ENCODE peak calls at places on chromosomes 7 and 10, in nine cellular contexts. H, D, Z, B, E, Q, C, M and O are unnamed samples.

GRCh38 chr10:4652111-4653010 is 173.6 kb upstream of the AKR1E2 start:
- DNase-seq in Q (no peak), B (no peak), C (no peak), H (no peak), M (no peak), D (no peak), E (no peak), Z (no peak), O (no peak)

GRCh38 chr10:70575486-70575873 is 27.1 kb downstream of the PRF1 start:
- DNase-seq in H (no peak), Q (no peak), Z (no peak), B (no peak), D (no peak), C (no peak), M (no peak), E (no peak), O (no peak)

GRCh38 chr7:86574006-86574405 is 69.7 kb upstream of the GRM3 start:
- DNase-seq in H (no peak), D (no peak), E (no peak), Q (no peak), B (peak), C (peak), Z (no peak), M (no peak), O (no peak)

GRCh38 chr7:141053626-141054025 is 20.2 kb upstream of the TMEM178B start:
- DNase-seq in E (no peak), H (no peak), C (no peak), Z (no peak), D (no peak), B (no peak), M (no peak), Q (peak), O (no peak)

GRCh38 chr7:135210818-135211178 is 528 bp downstream of the WDR91 start:
- DNase-seq in H (no peak), C (no peak), M (peak), Z (no peak), D (peak), E (no peak), Q (no peak), B (no peak), O (no peak)

GRCh38 chr7:17298840-17299476 is 506 bp downstream of the AHR start:
- DNase-seq in M (no peak), D (peak), B (peak), E (peak), C (peak), H (peak), Q (peak), Z (no peak), O (peak)

GRCh38 chr7:69187824-69188335 is 410.4 kb upstream of the AUTS2 start:
- DNase-seq in M (no peak), H (no peak), B (no peak), Z (no peak), E (no peak), D (peak), Q (no peak), C (no peak), O (no peak)

GRCh38 chr10:18658301-18658991 is 785 bp upstream of the ARL5B start:
- DNase-seq in C (no peak), E (peak), B (peak), M (no peak), Z (peak), D (peak), Q (no peak), H (peak), O (no peak)

GRCh38 chr7:2120251-2120660 is 112.5 kb downstream of the MAD1L1 start:
- DNase-seq in B (no peak), C (no peak), E (no peak), Z (no peak), M (no peak), Q (peak), H (no peak), D (peak), O (no peak)

GRCh38 chr10:92829042-92829785 is 19.1 kb upstream of the EXOC6 start:
- DNase-seq in B (no peak), H (no peak), E (no peak), D (no peak), C (peak), Z (no peak), M (no peak), Q (no peak), O (no peak)

GRCh38 chr10:71390435-71390820 is 6.3 kb upstream of the CDH23 start:
- DNase-seq in C (peak), M (no peak), H (no peak), Z (no peak), B (peak), D (no peak), Q (no peak), E (no peak), O (peak)

GRCh38 chr10:31152421-31153133 is 120.9 kb upstream of the ZNF438 start:
- DNase-seq in B (no peak), Q (no peak), D (no peak), M (no peak), E (no peak), H (no peak), Z (no peak), C (no peak), O (no peak)

GRCh38 chr10:100847440-100847839 is 65.3 kb upstream of the SLF2 start:
- DNase-seq in C (no peak), D (no peak), Z (no peak), Q (no peak), E (no peak), M (peak), H (no peak), B (no peak), O (no peak)

GRCh38 chr10:128058106-128058745 is 68.0 kb downstream of the MKI67 start:
- DNase-seq in Z (no peak), D (no peak), B (peak), E (no peak), H (no peak), Q (no peak), M (no peak), C (no peak), O (no peak)

GRCh38 chr7:104972510-104972909 is 41.5 kb upstream of the KMT2E start:
- DNase-seq in Q (no peak), Z (no peak), D (no peak), H (no peak), B (no peak), M (peak), E (no peak), C (no peak), O (no peak)

GRCh38 chr10:48194830-48195229 is 79.7 kb downstream of the FRMPD2 start:
- DNase-seq in B (peak), Q (no peak), H (peak), E (no peak), M (no peak), D (no peak), Z (no peak), C (no peak), O (no peak)

GRCh38 chr10:68132391-68132790 is 23.1 kb downstream of the MYPN start:
- DNase-seq in D (no peak), C (no peak), B (no peak), Z (no peak), E (no peak), H (no peak), Q (no peak), M (no peak), O (no peak)

GRCh38 chr7:30171753-30172447 is 37.1 kb downstream of the MTURN start:
- DNase-seq in D (no peak), E (no peak), Q (no peak), H (no peak), C (no peak), Z (no peak), B (no peak), M (peak), O (no peak)

GRCh38 chr7:30170460-30171197 is 35.8 kb downstream of the MTURN start:
- DNase-seq in E (no peak), M (no peak), Z (no peak), H (no peak), Q (no peak), C (no peak), B (no peak), D (no peak), O (no peak)

GRCh38 chr7:30175171-30175570 is 40.4 kb downstream of the MTURN start:
- DNase-seq in H (no peak), M (no peak), D (peak), B (no peak), C (no peak), E (no peak), Z (no peak), Q (no peak), O (no peak)

GRCh38 chr7:30172451-30172850 is 37.7 kb downstream of the MTURN start:
- DNase-seq in Z (no peak), E (no peak), B (no peak), Q (no peak), M (no peak), H (no peak), D (no peak), C (no peak), O (no peak)

DNA sequence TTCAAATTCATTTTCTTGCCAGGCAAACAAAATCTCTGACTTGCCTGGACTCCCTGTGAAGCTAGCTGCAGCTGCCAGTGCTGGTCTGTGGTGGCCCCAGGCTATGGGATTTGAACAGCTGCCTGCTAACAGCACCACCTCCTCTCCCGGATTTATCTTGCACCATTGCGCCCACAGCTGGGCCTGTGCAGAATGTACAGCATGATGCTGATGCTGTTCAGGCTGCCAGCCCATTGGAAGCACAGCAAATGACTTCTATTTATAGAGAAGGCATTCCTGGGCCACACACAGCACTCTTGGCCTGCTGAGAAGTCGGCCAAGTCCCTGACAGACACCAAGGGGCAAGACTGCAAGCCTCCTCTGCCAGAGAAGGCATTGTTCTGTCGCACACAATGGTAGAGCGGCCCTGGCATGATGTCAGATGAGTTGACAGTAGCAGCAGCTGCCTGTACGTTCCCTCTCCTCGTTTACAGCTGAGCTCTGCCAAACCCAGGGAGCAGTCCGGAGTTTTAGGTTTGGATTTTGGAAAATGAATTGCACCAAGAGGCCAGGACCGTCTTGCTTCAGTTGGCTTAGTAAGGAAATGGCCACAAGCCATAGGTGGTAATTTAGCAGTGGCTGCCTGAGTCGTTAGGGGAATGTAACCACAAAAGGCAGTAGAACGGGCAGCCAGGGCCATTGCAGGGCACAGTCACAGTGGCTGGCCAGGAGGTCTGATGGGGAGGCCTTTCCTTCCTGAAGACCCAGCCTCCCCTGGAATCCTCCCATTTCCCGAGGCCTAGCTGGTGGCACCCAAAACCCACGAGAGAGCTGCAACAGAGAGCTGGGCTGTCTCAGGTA is 38.5 kb downstream of the MTURN start:
- DNase-seq in D (peak), H (peak), Z (peak), Q (no peak), B (no peak), C (peak), M (peak), E (peak), O (peak)
- TF ChIP-seq CTCF in D (peak), H (no peak), Z (peak), Q (no peak), B (no peak), C (no peak), M (peak), E (no peak), O (peak)

GRCh38 chr7:128032605-128033235 is 1.5 kb upstream of the LRRC4 start:
- DNase-seq in M (no peak), Z (no peak), B (no peak), C (peak), Q (no peak), H (no peak), D (peak), E (peak), O (peak)
- H3K4me3 ChIP-seq in M (peak), Z (no peak), B (peak), C (no peak), Q (no peak), H (peak), D (peak), E (peak), O (peak)

DNA sequence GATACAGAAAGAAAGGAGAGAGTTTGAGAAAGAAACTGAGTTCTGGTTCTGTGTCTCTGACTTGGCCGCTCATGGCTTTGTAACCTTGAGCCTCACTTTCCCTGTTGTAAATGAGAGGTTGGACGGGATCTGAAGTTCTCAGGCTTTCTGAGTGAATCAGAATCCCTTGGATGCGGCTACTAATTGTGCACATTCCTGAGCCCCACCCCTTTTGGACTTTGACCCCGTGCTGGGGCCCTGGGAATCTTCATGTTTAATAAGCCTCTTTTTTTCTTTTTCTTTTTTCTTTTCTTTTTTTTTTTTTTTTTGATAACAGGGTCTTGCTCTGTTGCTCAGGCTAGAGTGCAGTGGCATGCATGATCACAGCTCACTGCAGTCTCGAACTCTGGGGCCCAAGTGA is 26.9 kb downstream of the SLC25A28 start:
- DNase-seq in Q (no peak), C (no peak), B (peak), Z (no peak), E (no peak), D (no peak), M (no peak), H (peak), O (no peak)
- H3K27ac ChIP-seq in Q (no peak), C (no peak), B (no peak), Z (no peak), E (no peak), D (no peak), M (no peak), H (peak), O (no peak)

GRCh38 chr7:73887762-73888161 is 26.8 kb downstream of the TMEM270 start:
- DNase-seq in Z (no peak), E (no peak), M (no peak), H (no peak), D (no peak), Q (no peak), B (no peak), C (no peak), O (no peak)

GRCh38 chr7:73890541-73891147 is 29.7 kb downstream of the TMEM270 start:
- DNase-seq in D (peak), Z (no peak), E (no peak), B (no peak), Q (no peak), C (no peak), M (no peak), H (no peak), O (no peak)

GRCh38 chr7:73892003-73892975 is 31.3 kb downstream of the TMEM270 start:
- DNase-seq in M (peak), Q (no peak), C (no peak), Z (no peak), E (no peak), B (no peak), D (peak), H (no peak), O (no peak)

GRCh38 chr7:73893342-73894101 is 32.6 kb downstream of the TMEM270 start:
- DNase-seq in B (no peak), E (peak), H (no peak), M (no peak), Z (no peak), Q (no peak), D (no peak), C (no peak), O (no peak)

GRCh38 chr7:73891178-73891885 is 30.4 kb downstream of the TMEM270 start:
- DNase-seq in C (no peak), D (no peak), M (no peak), B (no peak), H (no peak), E (no peak), Q (no peak), Z (no peak), O (no peak)
- TF ChIP-seq CTCF in C (peak), D (peak), M (peak), B (no peak), H (no peak), E (no peak), Q (no peak), Z (no peak), O (no peak)

DNA sequence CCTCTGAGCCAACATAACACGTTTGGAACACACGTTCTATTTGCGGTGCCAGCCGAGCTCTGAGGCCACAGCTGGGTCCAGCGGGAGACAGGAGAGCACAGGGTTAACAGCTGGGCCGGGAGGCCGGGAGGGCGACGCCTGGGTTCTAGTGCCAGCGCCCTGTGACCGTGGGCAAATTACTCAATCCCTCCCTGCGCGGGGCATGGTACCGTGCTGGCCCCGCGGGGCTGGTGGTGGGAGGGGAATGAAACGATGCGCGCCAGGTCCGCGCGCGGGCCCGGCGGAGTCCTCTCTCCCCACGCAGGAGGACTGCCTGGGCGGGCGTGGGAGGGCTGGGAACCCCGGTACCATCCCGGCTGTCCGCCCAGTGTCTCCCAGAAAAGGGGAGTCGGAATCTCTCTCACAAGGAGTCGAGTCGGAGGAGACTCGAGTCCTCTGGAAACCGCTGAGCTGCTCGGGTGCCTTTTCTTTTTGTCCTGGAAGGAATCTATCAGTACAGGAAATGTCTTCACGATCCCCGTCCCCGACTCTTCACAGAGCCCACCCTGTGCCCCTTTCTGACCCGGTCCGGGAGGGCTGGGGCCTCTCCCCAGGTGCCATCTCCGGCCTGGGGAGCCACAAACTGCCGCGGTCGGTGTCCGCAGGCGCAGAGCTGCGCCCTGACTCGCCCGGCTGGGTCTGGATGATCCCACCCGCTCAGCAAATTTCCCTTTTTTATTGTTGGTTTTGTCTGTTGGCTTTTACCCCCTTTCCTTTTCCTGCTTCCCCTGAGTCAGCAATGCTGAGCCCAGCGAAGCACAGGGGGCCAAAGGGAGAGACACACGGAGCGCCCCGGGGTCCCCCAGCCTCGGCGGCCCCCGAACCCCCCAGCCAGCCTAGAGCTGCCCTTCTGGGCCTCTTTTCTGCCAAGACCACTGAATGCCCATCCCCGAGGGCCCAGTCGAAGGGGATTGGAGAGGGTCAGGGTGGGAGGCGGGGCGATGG is 30.7 kb downstream of the LEP start:
- DNase-seq in Q (no peak), C (no peak), Z (no peak), M (no peak), E (no peak), H (no peak), D (peak), B (no peak), O (no peak)
- H3K4me3 ChIP-seq in Q (no peak), C (no peak), Z (no peak), M (peak), E (peak), H (no peak), D (no peak), B (no peak), O (peak)

DNA sequence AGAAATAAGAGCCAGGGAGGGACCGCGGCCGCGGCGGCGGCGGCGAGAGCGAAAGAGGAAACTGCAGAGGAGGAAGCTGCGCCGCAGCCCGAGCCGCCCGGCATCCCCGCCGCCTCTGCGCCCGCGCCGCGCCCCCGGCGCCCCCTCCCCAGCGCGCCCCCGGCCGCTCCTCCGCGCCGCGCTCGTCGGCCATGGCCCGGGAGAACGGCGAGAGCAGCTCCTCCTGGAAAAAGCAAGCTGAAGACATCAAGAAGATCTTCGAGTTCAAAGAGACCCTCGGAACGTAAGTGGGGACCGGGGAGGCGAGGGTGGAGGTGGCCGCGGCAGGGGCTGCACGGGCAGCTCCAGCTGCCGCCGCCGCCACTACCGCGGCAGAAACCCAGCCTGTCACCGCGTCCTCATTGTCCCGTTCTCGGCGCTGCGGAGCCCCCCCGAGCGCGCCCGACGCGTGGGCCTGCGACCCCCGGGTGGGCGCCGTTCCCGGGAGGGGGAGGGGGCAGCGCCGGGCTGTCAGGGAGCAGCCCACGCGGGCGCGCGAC is 350 bp downstream of the CAMK1D start:
- DNase-seq in C (no peak), H (no peak), Q (no peak), Z (no peak), D (no peak), E (no peak), B (peak), M (no peak), O (no peak)
- H3K27ac ChIP-seq in C (no peak), H (peak), Q (peak), Z (peak), D (no peak), E (peak), B (peak), M (no peak), O (peak)